ENCODE peak calls at places on chromosome 19, in seven cellular contexts. V is AG08395, A is mesenteric fat pad, D is amniotic stem cell, F is fibroblast of lung, X is glomerular endothelial cell, P is T-helper 2 cell. W is an unnamed sample.

GRCh38 chr19:57288373-57288772 is 8.1 kb downstream of the ZNF460 start:
- DNase-seq in V (no peak), A (no peak), D (no peak), F (no peak), X (no peak), P (no peak), W (no peak)

GRCh38 chr19:13150919-13151604 is 851 bp downstream of the IER2 start:
- DNase-seq in V (no peak), A (no peak), D (no peak), F (no peak), X (no peak), P (peak; percentile 22), W (peak; percentile 78)

GRCh38 chr19:33094504-33095067 is 13.6 kb downstream of the GPATCH1 start:
- DNase-seq in V (no peak), A (no peak), D (no peak), F (no peak), X (no peak), P (no peak), W (no peak)

GRCh38 chr19:5674734-5675133 is 5.6 kb downstream of the MICOS13 start:
- DNase-seq in V (no peak), A (no peak), D (no peak), F (no peak), X (no peak), P (no peak), W (no peak)

GRCh38 chr19:5291588-5292193 is 48.9 kb downstream of the PTPRS start:
- DNase-seq in V (no peak), A (no peak), D (no peak), F (no peak), X (no peak), P (no peak), W (no peak)

GRCh38 chr19:42247631-42248199 is 5.3 kb upstream of the GSK3A start:
- DNase-seq in V (no peak), A (no peak), D (no peak), F (no peak), X (no peak), P (no peak), W (peak; percentile 58)

GRCh38 chr19:44807652-44808462 is 1.0 kb upstream of the BCAM start:
- DNase-seq in V (peak; percentile 43), A (no peak), D (no peak), F (peak; percentile 43), X (no peak), P (no peak), W (peak; percentile 97)

GRCh38 chr19:13526552-13526951 is 20.3 kb upstream of the CACNA1A start:
- DNase-seq in V (no peak), A (no peak), D (no peak), F (no peak), X (no peak), P (no peak), W (peak; percentile 52)

GRCh38 chr19:1130801-1131717 is 27.3 kb downstream of the GPX4 start:
- DNase-seq in V (no peak), A (no peak), D (no peak), F (no peak), X (no peak), P (peak; percentile 24), W (no peak)

GRCh38 chr19:58352760-58353671 is at the start of gene A1BG:
- DNase-seq in V (no peak), A (no peak), D (no peak), F (no peak), X (no peak), P (no peak), W (peak; percentile 36)

W was measured in H7.